ENCODE peak calls at places on chromosomes 16 and 17, in nine cellular contexts. A, K, F, Y, I, S, C, T and E are unnamed samples.

GRCh38 chr16:64751906-64752305 is 370.0 kb downstream of the CDH11 start:
- DNase-seq in T (no peak), S (no peak), C (peak; percentile 90), F (no peak), I (no peak), Y (peak; percentile 16), A (no peak), K (no peak), E (peak; percentile 13)

GRCh38 chr16:76235025-76235424 is 42.2 kb upstream of the CNTNAP4 start:
- DNase-seq in A (no peak), Y (no peak), C (no peak), F (no peak), I (no peak), S (no peak), T (no peak), K (no peak), E (no peak)

GRCh38 chr17:81593105-81593871 is 41.1 kb upstream of the FAAP100 start:
- DNase-seq in C (no peak), T (no peak), A (no peak), K (no peak), I (no peak), Y (no peak), F (no peak), S (no peak), E (no peak)

GRCh38 chr16:1108299-1109252 is 12.5 kb upstream of the C1QTNF8 start:
- DNase-seq in C (peak; percentile 1), I (no peak), Y (peak; percentile 29), A (no peak), T (no peak), K (no peak), F (no peak), S (no peak), E (no peak)

GRCh38 chr16:84366208-84366607 is 2.1 kb upstream of the ATP2C2 start:
- DNase-seq in I (no peak), F (no peak), S (no peak), K (no peak), C (no peak), Y (no peak), T (no peak), A (no peak), E (no peak)

GRCh38 chr17:81277421-81277820 is 17.7 kb downstream of the SLC38A10 start:
- DNase-seq in F (no peak), A (no peak), C (no peak), I (no peak), S (no peak), K (no peak), T (no peak), Y (peak; percentile 74), E (no peak)

GRCh38 chr17:8894673-8895578 is 27.5 kb upstream of the PIK3R6 start:
- DNase-seq in Y (peak; percentile 73), T (peak; percentile 72), A (no peak), I (no peak), C (peak; percentile 69), S (no peak), F (peak; percentile 49), K (no peak), E (peak; percentile 6)

GRCh38 chr16:24929409-24929808 is 83.6 kb downstream of the SLC5A11 start:
- DNase-seq in F (no peak), C (no peak), T (no peak), S (no peak), K (no peak), Y (no peak), I (no peak), A (no peak), E (no peak)

GRCh38 chr17:47278561-47278960 is 24.9 kb downstream of the ITGB3 start:
- DNase-seq in I (no peak), C (no peak), A (no peak), S (no peak), T (no peak), F (no peak), Y (no peak), K (no peak), E (no peak)

GRCh38 chr16:84482951-84483881 is 21.2 kb downstream of the MEAK7 start:
- DNase-seq in I (no peak), A (no peak), C (no peak), F (no peak), Y (no peak), S (no peak), K (no peak), T (no peak), E (no peak)

GRCh38 chr16:48330133-48330846 is 54.9 kb downstream of the SIAH1 start:
- DNase-seq in I (no peak), K (no peak), A (no peak), C (no peak), T (no peak), S (no peak), F (peak; percentile 43), Y (peak; percentile 23), E (no peak)

GRCh38 chr17:77628035-77628434 is 330.5 kb upstream of the TNRC6C start:
- DNase-seq in I (no peak), T (no peak), F (no peak), K (no peak), S (no peak), Y (no peak), C (no peak), A (no peak), E (no peak)

GRCh38 chr17:2706911-2707510 is 4.6 kb downstream of the CLUH start:
- DNase-seq in A (no peak), S (no peak), K (no peak), C (no peak), I (no peak), F (no peak), T (no peak), Y (no peak), E (no peak)

GRCh38 chr16:57316390-57317017 is 32.0 kb upstream of the PLLP start:
- DNase-seq in C (peak; percentile 87), A (no peak), I (peak; percentile 61), T (peak; percentile 71), S (no peak), K (no peak), F (peak; percentile 77), Y (peak; percentile 90), E (peak; percentile 84)

GRCh38 chr17:67496286-67496685 is 119.2 kb downstream of the PITPNC1 start:
- DNase-seq in T (no peak), K (no peak), A (no peak), I (no peak), S (no peak), C (peak; percentile 38), Y (no peak), F (no peak), E (no peak)

GRCh38 chr17:14737984-14738651 is 437.2 kb downstream of the HS3ST3B1 start:
- DNase-seq in T (peak; percentile 56), C (peak; percentile 92), K (no peak), Y (peak; percentile 98), I (peak; percentile 51), F (peak; percentile 100), S (no peak), A (no peak), E (peak; percentile 99)

GRCh38 chr17:77847211-77848085 is 111.1 kb upstream of the TNRC6C start:
- DNase-seq in K (no peak), F (no peak), I (no peak), S (no peak), T (no peak), Y (no peak), C (no peak), A (no peak), E (no peak)

GRCh38 chr17:27609606-27610303 is 21.2 kb upstream of the LGALS9 start:
- DNase-seq in I (no peak), A (no peak), F (peak; percentile 38), T (peak; percentile 78), Y (peak; percentile 31), S (no peak), K (no peak), C (peak; percentile 23), E (peak; percentile 22)

GRCh38 chr17:75386430-75386829 is 19.0 kb downstream of the GRB2 start:
- DNase-seq in F (no peak), Y (no peak), S (no peak), K (no peak), I (no peak), T (no peak), C (no peak), A (no peak), E (no peak)

GRCh38 chr17:63032141-63032540 is 66.1 kb downstream of the TANC2 start:
- DNase-seq in F (no peak), A (no peak), T (no peak), C (no peak), K (no peak), S (no peak), Y (no peak), I (no peak), E (no peak)

GRCh38 chr17:67922503-67922902 is 73.8 kb downstream of the C17orf58 start:
- DNase-seq in I (no peak), A (no peak), F (no peak), C (no peak), T (no peak), K (no peak), S (no peak), Y (peak; percentile 24), E (no peak)

GRCh38 chr17:32488604-32489180 is 1.9 kb downstream of the CDK5R1 start:
- DNase-seq in A (no peak), K (no peak), T (no peak), S (no peak), F (no peak), C (no peak), Y (no peak), I (no peak), E (no peak)

GRCh38 chr17:74150428-74151025 is 53.0 kb upstream of the RPL38 start:
- DNase-seq in I (no peak), S (no peak), C (no peak), F (no peak), A (no peak), Y (no peak), T (no peak), K (no peak), E (no peak)

GRCh38 chr16:87847785-87848675 is 21.3 kb downstream of the SLC7A5 start:
- DNase-seq in S (no peak), C (no peak), F (no peak), I (no peak), K (no peak), A (no peak), Y (no peak), T (no peak), E (no peak)

GRCh38 chr17:6780001-6780400 is 4.0 kb downstream of the FBXO39 start:
- DNase-seq in F (no peak), S (no peak), A (no peak), Y (no peak), T (no peak), K (no peak), C (no peak), I (no peak), E (no peak)

GRCh38 chr17:79114455-79115301 is 40.1 kb downstream of the ENGASE start:
- DNase-seq in K (no peak), T (no peak), C (no peak), I (no peak), Y (no peak), A (no peak), S (no peak), F (peak; percentile 26), E (no peak)

GRCh38 chr17:2013994-2014317 is 11.2 kb downstream of the RTN4RL1 start:
- DNase-seq in C (no peak), Y (no peak), K (no peak), F (no peak), S (no peak), I (no peak), T (no peak), A (no peak), E (no peak)